ENCODE peak calls at places on chromosomes 16 and 17, in ten cellular contexts. N, E, K, R, J, F, Q, G, L and P are unnamed samples.

GRCh38 chr16:75420987-75421819 is 12.1 kb downstream of the CFDP1 start:
- DNase-seq in N (no peak), E (no peak), K (peak; percentile 73), R (peak; percentile 51), J (no peak), F (peak; percentile 39), Q (peak; percentile 92), G (peak; percentile 76), L (peak; percentile 62), P (peak; percentile 70)

GRCh38 chr17:19369846-19370492 is 7.4 kb upstream of the B9D1 start:
- DNase-seq in N (peak; percentile 14), E (no peak), K (peak; percentile 13), R (no peak), J (no peak), F (no peak), Q (no peak), G (no peak), L (no peak), P (peak; percentile 22)

GRCh38 chr17:40322417-40323315 is 13.7 kb downstream of the RARA start:
- DNase-seq in N (no peak), E (peak; percentile 90), K (peak; percentile 73), R (peak; percentile 87), J (peak; percentile 85), F (peak; percentile 74), Q (peak; percentile 92), G (peak; percentile 93), L (peak; percentile 93), P (peak; percentile 91)

GRCh38 chr17:17782425-17783120 is 54.2 kb downstream of the SREBF1 start:
- DNase-seq in N (no peak), E (peak; percentile 52), K (peak; percentile 62), R (no peak), J (no peak), F (peak; percentile 30), Q (peak; percentile 79), G (no peak), L (peak; percentile 8), P (no peak)

GRCh38 chr17:2054262-2054739 is 602 bp upstream of the HIC1 start:
- DNase-seq in N (no peak), E (no peak), K (peak; percentile 64), R (no peak), J (no peak), F (peak; percentile 80), Q (peak; percentile 82), G (peak; percentile 56), L (no peak), P (peak; percentile 60)

GRCh38 chr16:31365131-31365865 is 10.3 kb downstream of the ITGAX start:
- DNase-seq in N (no peak), E (no peak), K (no peak), R (no peak), J (no peak), F (no peak), Q (peak; percentile 8), G (no peak), L (no peak), P (no peak)

GRCh38 chr16:65071371-65072311 is 50.2 kb downstream of the CDH11 start:
- DNase-seq in N (peak; percentile 75), E (no peak), K (peak; percentile 56), R (peak; percentile 28), J (peak; percentile 10), F (peak; percentile 74), Q (peak; percentile 80), G (peak; percentile 38), L (no peak), P (peak; percentile 75)

GRCh38 chr17:47281246-47281645 is 27.6 kb downstream of the ITGB3 start:
- DNase-seq in N (no peak), E (no peak), K (no peak), R (no peak), J (no peak), F (no peak), Q (no peak), G (no peak), L (no peak), P (no peak)

GRCh38 chr17:60968266-60968665 is 290.6 kb downstream of the BCAS3 start:
- DNase-seq in N (no peak), E (no peak), K (no peak), R (no peak), J (no peak), F (no peak), Q (no peak), G (no peak), L (no peak), P (no peak)

GRCh38 chr16:84839956-84840355 is 20.2 kb downstream of the CRISPLD2 start:
- DNase-seq in N (no peak), E (no peak), K (no peak), R (peak; percentile 82), J (no peak), F (peak; percentile 85), Q (no peak), G (no peak), L (no peak), P (no peak)

GRCh38 chr17:55420776-55421178 is 858 bp downstream of the MMD start:
- DNase-seq in N (peak; percentile 44), E (peak; percentile 66), K (peak; percentile 36), R (no peak), J (no peak), F (peak; percentile 19), Q (peak; percentile 83), G (no peak), L (peak; percentile 25), P (peak; percentile 53)

GRCh38 chr16:86584726-86585721 is 6.7 kb downstream of the FOXL1 start:
- DNase-seq in N (no peak), E (no peak), K (no peak), R (peak; percentile 50), J (no peak), F (peak; percentile 82), Q (no peak), G (no peak), L (peak; percentile 55), P (peak; percentile 71)

GRCh38 chr17:48994548-48995331 is 2.4 kb upstream of the IGF2BP1 start:
- DNase-seq in N (no peak), E (no peak), K (no peak), R (no peak), J (no peak), F (no peak), Q (no peak), G (no peak), L (no peak), P (no peak)

GRCh38 chr17:64385187-64386083 is 5.2 kb downstream of the PECAM1 start:
- DNase-seq in N (peak; percentile 15), E (no peak), K (peak; percentile 52), R (peak; percentile 65), J (peak; percentile 10), F (peak; percentile 96), Q (peak; percentile 92), G (peak; percentile 93), L (peak; percentile 32), P (peak; percentile 73)

GRCh38 chr17:75750661-75751423 is 14.2 kb downstream of the GALK1 start:
- DNase-seq in N (no peak), E (no peak), K (no peak), R (no peak), J (no peak), F (no peak), Q (peak; percentile 74), G (no peak), L (no peak), P (no peak)

GRCh38 chr17:75753193-75753513 is 11.8 kb downstream of the GALK1 start:
- DNase-seq in N (no peak), E (no peak), K (no peak), R (no peak), J (no peak), F (no peak), Q (no peak), G (no peak), L (no peak), P (no peak)

GRCh38 chr17:75751676-75752404 is 13.2 kb downstream of the GALK1 start:
- DNase-seq in N (no peak), E (no peak), K (no peak), R (no peak), J (no peak), F (no peak), Q (no peak), G (no peak), L (no peak), P (no peak)

GRCh38 chr17:75753514-75754377 is 11.2 kb downstream of the GALK1 start:
- DNase-seq in N (peak; percentile 50), E (peak; percentile 92), K (peak; percentile 80), R (peak; percentile 60), J (no peak), F (peak; percentile 61), Q (peak; percentile 92), G (peak; percentile 71), L (no peak), P (peak; percentile 83)

GRCh38 chr17:75752405-75753192 is 12.4 kb downstream of the GALK1 start:
- DNase-seq in N (no peak), E (peak; percentile 65), K (no peak), R (no peak), J (no peak), F (no peak), Q (no peak), G (no peak), L (no peak), P (no peak)
- TF ChIP-seq CTCF in N (no peak), E (peak; percentile 71), K (no peak), R (no peak), J (no peak), F (no peak), Q (no peak), G (no peak), L (no peak), P (no peak)

GRCh38 chr16:89216315-89217137 is 977 bp upstream of the ZNF778 start:
- DNase-seq in N (peak; percentile 77), E (peak; percentile 81), K (peak; percentile 76), R (peak; percentile 75), J (no peak), F (peak; percentile 70), Q (peak; percentile 90), G (peak; percentile 79), L (peak; percentile 82), P (peak; percentile 87)
- TF ChIP-seq CTCF in N (peak; percentile 65), E (peak; percentile 94), K (peak; percentile 82), R (peak; percentile 76), J (peak; percentile 47), F (peak; percentile 58), Q (peak; percentile 72), G (peak; percentile 64), L (peak; percentile 54), P (peak; percentile 58)

DNA sequence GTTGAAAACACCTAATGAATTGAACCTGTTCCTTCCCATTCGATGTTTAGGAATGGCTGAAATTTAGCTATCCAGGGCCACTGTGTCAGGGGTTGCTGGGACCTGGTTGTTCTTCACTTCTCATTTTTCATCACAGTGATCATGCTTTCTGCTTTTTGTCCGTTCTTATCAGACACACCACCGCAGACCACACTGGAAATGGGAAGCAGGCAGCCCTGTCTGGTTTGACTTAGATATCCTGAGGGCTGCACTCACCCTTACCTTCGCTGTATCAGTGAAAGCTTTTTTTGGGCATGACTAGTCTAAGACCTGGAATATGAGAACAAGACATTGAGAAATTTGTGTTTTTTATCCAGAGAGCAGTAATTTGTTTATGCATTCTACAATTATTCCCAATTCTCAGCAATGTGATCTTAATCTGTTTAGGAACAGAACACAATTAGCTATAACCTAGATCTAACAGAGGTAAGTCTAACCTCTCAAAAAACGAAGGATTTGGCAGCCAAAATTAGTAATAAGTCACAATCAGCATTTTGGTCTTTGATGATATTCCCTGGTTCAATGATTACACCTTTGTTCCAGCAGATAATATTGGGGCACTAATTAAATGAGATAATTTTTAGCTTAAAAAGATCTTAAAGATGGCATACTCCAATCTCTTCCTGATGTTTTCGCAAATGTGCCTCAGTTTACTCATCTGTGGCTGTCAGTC is 126.0 kb upstream of the GOT2 start:
- DNase-seq in N (no peak), E (no peak), K (no peak), R (no peak), J (no peak), F (no peak), Q (no peak), G (no peak), L (no peak), P (no peak)
- TF ChIP-seq CTCF in N (no peak), E (no peak), K (no peak), R (no peak), J (no peak), F (no peak), Q (no peak), G (no peak), L (no peak), P (no peak)

GRCh38 chr16:47049901-47050583 is 76.6 kb upstream of the DNAJA2 start:
- DNase-seq in N (no peak), E (no peak), K (no peak), R (no peak), J (no peak), F (no peak), Q (peak; percentile 53), G (no peak), L (no peak), P (no peak)
- TF ChIP-seq CTCF in N (no peak), E (no peak), K (no peak), R (no peak), J (no peak), F (no peak), Q (no peak), G (peak; percentile 0), L (no peak), P (no peak)